ENCODE peak calls at places on chromosomes 12 and 14, in four cellular contexts. One of them, this sample, is unnamed.

GRCh38 chr14:62077676-62078261 is 315.5 kb downstream of the SNAPC1 start:
- DNase-seq in PC-3: no peak
- DNase-seq in brain microvascular endothelial cell: no peak
- DNase-seq in K562: no peak
- DNase-seq in this sample: no peak

GRCh38 chr14:75119056-75119455 is 7.8 kb downstream of the NEK9 start:
- DNase-seq in PC-3: peak
- DNase-seq in K562: no peak
- DNase-seq in brain microvascular endothelial cell: peak
- DNase-seq in this sample: no peak

GRCh38 chr12:96743606-96744005 is 163.5 kb upstream of the NEDD1 start:
- DNase-seq in brain microvascular endothelial cell: peak
- DNase-seq in PC-3: peak
- DNase-seq in K562: no peak
- DNase-seq in this sample: no peak

GRCh38 chr12:3416670-3417069 is 74.3 kb upstream of the PRMT8 start:
- DNase-seq in PC-3: no peak
- DNase-seq in brain microvascular endothelial cell: no peak
- DNase-seq in K562: no peak
- DNase-seq in this sample: no peak

GRCh38 chr12:27620121-27620520 is 76.1 kb upstream of the REP15 start:
- DNase-seq in brain microvascular endothelial cell: no peak
- DNase-seq in K562: no peak
- DNase-seq in PC-3: no peak
- DNase-seq in this sample: no peak

GRCh38 chr12:133220521-133220920 is 15.2 kb downstream of the ANHX start:
- DNase-seq in PC-3: no peak
- DNase-seq in K562: no peak
- DNase-seq in brain microvascular endothelial cell: no peak
- DNase-seq in this sample: no peak

GRCh38 chr14:102917469-102918211 is 4.8 kb upstream of the AMN start:
- DNase-seq in brain microvascular endothelial cell: peak
- DNase-seq in PC-3: peak
- DNase-seq in K562: peak
- DNase-seq in this sample: peak

GRCh38 chr14:72595152-72595551 is 298.7 kb downstream of the DPF3 start:
- DNase-seq in brain microvascular endothelial cell: no peak
- DNase-seq in K562: no peak
- DNase-seq in PC-3: no peak
- DNase-seq in this sample: no peak

GRCh38 chr14:68651075-68651474 is 141.8 kb downstream of the ZFP36L1 start:
- DNase-seq in K562: no peak
- DNase-seq in brain microvascular endothelial cell: no peak
- DNase-seq in PC-3: no peak
- DNase-seq in this sample: no peak

GRCh38 chr12:100442403-100442802 is 31.3 kb upstream of the NR1H4 start:
- DNase-seq in brain microvascular endothelial cell: no peak
- DNase-seq in K562: no peak
- DNase-seq in PC-3: no peak
- DNase-seq in this sample: no peak

GRCh38 chr12:45518516-45519235 is 210.8 kb upstream of the ARID2 start:
- DNase-seq in PC-3: no peak
- DNase-seq in brain microvascular endothelial cell: no peak
- DNase-seq in K562: no peak
- DNase-seq in this sample: no peak

GRCh38 chr12:120453977-120454376 is 7.7 kb downstream of the GATC start:
- DNase-seq in brain microvascular endothelial cell: no peak
- DNase-seq in K562: peak
- DNase-seq in PC-3: peak
- DNase-seq in this sample: peak

GRCh38 chr12:84701966-84702365 is 210.6 kb downstream of the SLC6A15 start:
- DNase-seq in K562: no peak
- DNase-seq in PC-3: peak
- DNase-seq in brain microvascular endothelial cell: peak
- DNase-seq in this sample: peak

GRCh38 chr12:19402743-19403400 is 36.4 kb upstream of the AEBP2 start:
- DNase-seq in K562: no peak
- DNase-seq in PC-3: no peak
- DNase-seq in brain microvascular endothelial cell: peak
- DNase-seq in this sample: no peak

GRCh38 chr12:109027767-109028166 is 6.9 kb upstream of the SVOP start:
- DNase-seq in K562: no peak
- DNase-seq in brain microvascular endothelial cell: peak
- DNase-seq in PC-3: peak
- DNase-seq in this sample: no peak

GRCh38 chr12:25578739-25579138 is 25.7 kb upstream of the LMNTD1 start:
- DNase-seq in PC-3: no peak
- DNase-seq in brain microvascular endothelial cell: no peak
- DNase-seq in K562: no peak
- DNase-seq in this sample: no peak

GRCh38 chr14:28142400-28143015 is 624.1 kb upstream of the FOXG1 start:
- DNase-seq in K562: no peak
- DNase-seq in brain microvascular endothelial cell: no peak
- DNase-seq in PC-3: peak
- DNase-seq in this sample: peak

GRCh38 chr12:8032242-8033152 is at the start of gene FOXJ2:
- DNase-seq in K562: peak
- DNase-seq in PC-3: peak
- DNase-seq in brain microvascular endothelial cell: peak
- DNase-seq in this sample: peak

GRCh38 chr12:102302553-102302952 is 104.9 kb upstream of the PMCH start:
- DNase-seq in brain microvascular endothelial cell: no peak
- DNase-seq in PC-3: no peak
- DNase-seq in K562: no peak
- DNase-seq in this sample: no peak

GRCh38 chr14:90384543-90384911 is 12.3 kb upstream of the CALM1 start:
- DNase-seq in K562: no peak
- DNase-seq in PC-3: peak
- DNase-seq in brain microvascular endothelial cell: no peak
- DNase-seq in this sample: no peak

GRCh38 chr12:127133675-127134335 is 1133.2 kb upstream of the TMEM132C start:
- DNase-seq in PC-3: peak
- DNase-seq in brain microvascular endothelial cell: no peak
- DNase-seq in K562: no peak
- DNase-seq in this sample: no peak

GRCh38 chr14:51479584-51480305 is 172.0 kb upstream of the FRMD6 start:
- DNase-seq in brain microvascular endothelial cell: no peak
- DNase-seq in K562: no peak
- DNase-seq in PC-3: peak
- DNase-seq in this sample: no peak

GRCh38 chr12:76264617-76265016 is 83.6 kb downstream of the BBS10 start:
- DNase-seq in brain microvascular endothelial cell: no peak
- DNase-seq in K562: no peak
- DNase-seq in PC-3: no peak
- DNase-seq in this sample: peak

GRCh38 chr14:79101388-79101787 is 931.2 kb downstream of the NRXN3 start:
- DNase-seq in K562: no peak
- DNase-seq in PC-3: no peak
- DNase-seq in brain microvascular endothelial cell: no peak
- DNase-seq in this sample: no peak

GRCh38 chr12:53710098-53710497 is 17.2 kb downstream of the CALCOCO1 start:
- DNase-seq in brain microvascular endothelial cell: no peak
- DNase-seq in PC-3: no peak
- DNase-seq in K562: no peak
- DNase-seq in this sample: no peak

GRCh38 chr14:33951183-33951840 is 438 bp upstream of the EGLN3 start:
- DNase-seq in brain microvascular endothelial cell: no peak
- DNase-seq in K562: no peak
- DNase-seq in PC-3: no peak
- DNase-seq in this sample: no peak

GRCh38 chr12:93862424-93862823 is 185.2 kb downstream of the CRADD start:
- DNase-seq in brain microvascular endothelial cell: no peak
- DNase-seq in K562: no peak
- DNase-seq in PC-3: no peak
- DNase-seq in this sample: no peak

GRCh38 chr14:99598774-99599173 is 5.2 kb downstream of the CCDC85C start:
- DNase-seq in PC-3: no peak
- DNase-seq in K562: no peak
- DNase-seq in brain microvascular endothelial cell: no peak
- DNase-seq in this sample: no peak

GRCh38 chr14:99599440-99599839 is 4.6 kb downstream of the CCDC85C start:
- DNase-seq in brain microvascular endothelial cell: no peak
- DNase-seq in PC-3: no peak
- DNase-seq in K562: no peak
- DNase-seq in this sample: no peak

GRCh38 chr14:99596071-99596627 is 7.9 kb downstream of the CCDC85C start:
- DNase-seq in PC-3: peak
- DNase-seq in K562: no peak
- DNase-seq in brain microvascular endothelial cell: no peak
- DNase-seq in this sample: no peak

GRCh38 chr14:99596772-99597171 is 7.2 kb downstream of the CCDC85C start:
- DNase-seq in brain microvascular endothelial cell: no peak
- DNase-seq in K562: no peak
- DNase-seq in PC-3: no peak
- DNase-seq in this sample: no peak

GRCh38 chr14:99597911-99598600 is 6.0 kb downstream of the CCDC85C start:
- DNase-seq in PC-3: no peak
- DNase-seq in brain microvascular endothelial cell: no peak
- DNase-seq in K562: no peak
- DNase-seq in this sample: no peak
- H3K27ac ChIP-seq in PC-3: no peak
- H3K27ac ChIP-seq in brain microvascular endothelial cell: no peak
- H3K27ac ChIP-seq in K562: no peak
- H3K27ac ChIP-seq in this sample: peak

DNA sequence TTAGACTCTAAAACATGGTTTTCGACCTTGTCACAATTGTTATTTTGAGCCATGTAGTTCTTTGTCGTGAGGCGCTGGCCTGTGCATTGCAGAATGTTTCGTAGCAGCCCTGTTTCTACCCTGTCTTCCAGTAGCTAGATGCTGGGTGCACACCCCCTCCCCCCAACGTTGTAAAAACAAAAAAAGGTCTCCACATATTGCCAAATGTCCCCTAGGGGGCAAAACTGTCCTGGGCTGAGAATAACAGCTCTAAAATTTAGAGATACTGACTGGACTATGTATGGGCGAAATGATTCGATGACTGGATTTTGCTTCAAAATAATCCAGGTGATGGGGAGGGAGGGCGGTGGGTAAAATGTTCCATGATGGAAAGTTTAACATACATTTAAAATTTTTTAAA is 126.1 kb upstream of the FUT8 start:
- DNase-seq in PC-3: peak
- DNase-seq in K562: peak
- DNase-seq in brain microvascular endothelial cell: no peak
- DNase-seq in this sample: no peak
- TF ChIP-seq CTCF in PC-3: peak
- TF ChIP-seq CTCF in K562: peak
- TF ChIP-seq CTCF in brain microvascular endothelial cell: peak
- TF ChIP-seq CTCF in this sample: no peak

DNA sequence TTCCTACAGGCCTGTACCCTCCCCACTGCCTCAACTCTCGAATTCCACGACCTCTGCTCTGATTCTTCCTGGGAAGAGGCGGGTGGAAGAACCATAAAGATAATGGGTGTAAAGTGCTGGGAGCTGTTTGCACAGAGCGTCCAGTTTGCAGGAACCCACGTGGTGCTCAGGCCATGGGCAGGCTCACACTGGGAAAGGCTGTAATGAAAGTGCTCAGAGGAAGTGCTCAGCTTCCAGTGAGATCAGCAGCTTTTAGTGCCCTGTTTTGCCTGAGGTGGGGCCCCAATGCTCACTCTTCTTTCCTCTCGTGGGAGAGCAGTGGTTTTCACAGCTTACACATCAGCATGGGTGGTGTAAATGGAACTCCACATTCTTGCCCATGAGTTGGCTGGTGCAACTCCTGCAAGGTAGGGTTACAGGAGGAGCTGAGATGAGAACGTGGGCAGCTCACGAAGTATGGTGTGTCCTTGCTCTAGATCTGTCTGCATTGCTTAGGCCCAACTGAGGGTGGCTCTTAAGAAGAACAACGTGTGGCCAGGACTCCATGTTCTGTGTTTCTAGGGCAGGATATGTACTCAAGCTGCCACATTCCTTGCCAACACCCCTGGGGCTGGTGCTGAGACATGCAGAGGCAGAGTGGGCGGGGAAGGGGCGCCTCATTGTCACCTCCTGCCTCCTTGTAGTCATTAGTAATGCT is 2.9 kb downstream of the TMEM63C start:
- DNase-seq in PC-3: peak
- DNase-seq in K562: no peak
- DNase-seq in brain microvascular endothelial cell: no peak
- DNase-seq in this sample: no peak
- H3K27ac ChIP-seq in PC-3: no peak
- H3K27ac ChIP-seq in K562: no peak
- H3K27ac ChIP-seq in brain microvascular endothelial cell: no peak
- H3K27ac ChIP-seq in this sample: peak

DNA sequence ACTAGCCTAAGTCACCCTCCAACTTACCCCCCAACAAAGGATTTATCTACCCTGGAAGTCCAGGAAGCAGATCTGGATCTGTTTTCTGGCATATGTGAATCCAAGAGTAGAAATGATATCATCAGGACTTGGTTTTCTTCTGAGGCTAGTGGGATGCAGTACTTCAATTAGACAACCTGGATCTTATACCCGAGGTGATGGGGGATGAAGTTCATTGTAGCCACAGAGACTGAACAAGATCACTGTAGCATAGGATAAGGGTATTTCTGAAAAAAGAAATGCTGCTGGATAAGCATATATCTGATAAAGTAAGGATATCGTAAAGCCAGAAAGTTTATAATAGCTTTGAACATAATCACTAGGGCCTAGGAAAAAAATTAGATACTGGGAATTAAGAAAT is 174.4 kb downstream of the FOXA1 start:
- DNase-seq in K562: no peak
- DNase-seq in PC-3: no peak
- DNase-seq in brain microvascular endothelial cell: no peak
- DNase-seq in this sample: no peak
- TF ChIP-seq CTCF in K562: no peak
- TF ChIP-seq CTCF in PC-3: no peak
- TF ChIP-seq CTCF in brain microvascular endothelial cell: no peak
- TF ChIP-seq CTCF in this sample: no peak

DNA sequence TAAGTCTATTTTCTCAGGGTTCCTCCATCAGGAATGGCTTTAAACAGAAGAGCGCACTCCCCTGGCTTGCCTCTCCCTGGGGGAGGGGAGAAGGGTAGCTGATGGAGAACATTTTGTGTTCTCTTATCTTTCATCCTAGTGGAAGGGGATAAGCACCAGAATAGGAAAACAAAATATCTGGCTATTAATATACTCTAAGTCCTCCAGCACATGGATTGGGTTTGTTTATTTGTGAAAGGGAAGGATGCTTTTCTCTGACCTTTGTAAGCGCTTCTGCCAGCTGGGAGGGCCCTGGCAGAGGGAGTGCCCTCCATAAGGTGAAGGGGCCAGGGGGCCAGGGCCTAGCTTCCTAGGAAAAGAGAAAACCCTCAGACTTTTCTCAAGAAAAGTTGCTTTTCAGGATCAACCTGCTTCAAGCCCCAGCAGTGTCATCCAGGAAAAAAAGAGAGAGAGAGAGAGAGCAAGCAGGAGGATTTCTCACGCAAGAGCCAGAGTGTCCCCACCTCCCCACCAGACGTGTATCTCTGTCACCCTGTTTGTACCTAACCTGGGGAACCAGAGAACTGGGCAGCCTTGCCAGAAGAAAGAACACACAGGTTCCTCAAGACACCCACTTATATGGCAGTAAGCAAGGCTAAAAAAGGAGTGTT is 34.2 kb upstream of the ATP2A2 start:
- DNase-seq in brain microvascular endothelial cell: no peak
- DNase-seq in K562: no peak
- DNase-seq in PC-3: peak
- DNase-seq in this sample: no peak
- H3K27ac ChIP-seq in brain microvascular endothelial cell: no peak
- H3K27ac ChIP-seq in K562: no peak
- H3K27ac ChIP-seq in PC-3: peak
- H3K27ac ChIP-seq in this sample: peak

This sample was measured in RWPE1.